ENCODE peak calls at places on chromosome 20, in nine cellular contexts. E is neural progenitor cell, Y is left lung, R is heart right ventricle, F is adipocyte, Q is cardiac muscle cell, D is heart left ventricle, G is aorta, C is A549. M is an unnamed sample. For H3K9me3 and H3K4me1, the result is how much of the 10 kb centered on the place peaks cover.

GRCh38 chr20:15673206-15673605 is 900.0 kb downstream of the KIF16B start:
- DNase-seq in F (peak), R (no peak), D (no peak), E (no peak), C (no peak), Q (peak), Y (no peak), G (no peak), M (no peak)

GRCh38 chr20:62305765-62306431 is 3.1 kb downstream of the ADRM1 start:
- DNase-seq in Q (no peak), Y (peak), D (no peak), E (no peak), G (no peak), F (no peak), R (peak), C (peak), M (no peak)

GRCh38 chr20:35311409-35311808 is 19.2 kb upstream of the FAM83C start:
- DNase-seq in D (no peak), E (no peak), C (peak), F (no peak), Y (no peak), R (no peak), Q (no peak), G (no peak), M (no peak)

GRCh38 chr20:25247666-25248500 is at the start of gene PYGB:
- DNase-seq in E (peak), F (peak), G (peak), C (peak), R (peak), D (peak), Q (peak), Y (peak), M (peak)

GRCh38 chr20:13222319-13222716 is 1.2 kb downstream of the ISM1 start:
- DNase-seq in Q (no peak), E (peak), Y (no peak), F (no peak), G (no peak), C (no peak), R (no peak), D (no peak), M (no peak)

GRCh38 chr20:62665153-62665754 is 23.0 kb downstream of the SLCO4A1 start:
- DNase-seq in D (no peak), Q (no peak), C (no peak), E (no peak), F (no peak), Y (no peak), G (no peak), R (no peak), M (no peak)

GRCh38 chr20:46312945-46313861 is 4.9 kb upstream of the CDH22 start:
- DNase-seq in D (no peak), G (no peak), Q (no peak), Y (no peak), R (no peak), E (no peak), F (no peak), C (no peak), M (no peak)

GRCh38 chr20:21609221-21609620 is 95.4 kb upstream of the NKX2-2 start:
- DNase-seq in E (no peak), F (no peak), R (no peak), Y (no peak), Q (no peak), C (no peak), G (no peak), D (no peak), M (no peak)

GRCh38 chr20:37973059-37973910 is 60.0 kb downstream of the TTI1 start:
- DNase-seq in D (no peak), R (no peak), G (peak), Y (no peak), F (no peak), Q (no peak), E (no peak), C (no peak), M (no peak)

GRCh38 chr20:37349517-37350491 is 3.9 kb downstream of the SRC start:
- DNase-seq in Y (peak), Q (peak), E (no peak), F (no peak), G (peak), D (no peak), R (no peak), C (peak), M (no peak)

GRCh38 chr20:50027611-50028105 is 44.9 kb downstream of the SNAI1 start:
- DNase-seq in D (peak), E (no peak), Q (peak), F (peak), C (peak), R (peak), G (peak), Y (no peak), M (peak)

GRCh38 chr20:46070215-46070910 is 19.4 kb downstream of the NCOA5 start:
- DNase-seq in Y (no peak), R (no peak), E (no peak), F (peak), Q (peak), G (no peak), D (no peak), C (no peak), M (no peak)

GRCh38 chr20:63739129-63740069 is at the start of gene SLC2A4RG:
- DNase-seq in Q (peak), Y (peak), R (peak), D (peak), E (peak), G (peak), F (peak), C (peak), M (no peak)

GRCh38 chr20:58649288-58650180 is 1.5 kb upstream of the STX16 start:
- DNase-seq in Q (no peak), D (no peak), E (peak), R (peak), F (no peak), Y (peak), G (no peak), C (no peak), M (peak)

GRCh38 chr20:17808357-17808756 is 108.6 kb downstream of the BANF2 start:
- DNase-seq in F (peak), E (no peak), Y (no peak), R (peak), C (no peak), G (no peak), Q (peak), D (peak), M (peak)

GRCh38 chr20:39029324-39029820 is 67.2 kb downstream of the DHX35 start:
- DNase-seq in G (no peak), D (no peak), Y (no peak), C (no peak), E (no peak), R (no peak), F (no peak), Q (no peak), M (no peak)

GRCh38 chr20:13041574-13042457 is 33.0 kb downstream of the SPTLC3 start:
- DNase-seq in R (no peak), D (no peak), E (no peak), Y (no peak), C (no peak), G (no peak), Q (peak), F (peak), M (no peak)

GRCh38 chr20:324177-325042 is 942 bp upstream of the SOX12 start:
- DNase-seq in E (peak), Q (peak), F (peak), R (peak), D (peak), G (peak), C (peak), Y (peak), M (peak)

GRCh38 chr20:17683218-17684076 is 1.4 kb upstream of the RRBP1 start:
- DNase-seq in Y (no peak), C (no peak), Q (no peak), E (no peak), G (no peak), D (no peak), R (no peak), F (no peak), M (no peak)

DNA sequence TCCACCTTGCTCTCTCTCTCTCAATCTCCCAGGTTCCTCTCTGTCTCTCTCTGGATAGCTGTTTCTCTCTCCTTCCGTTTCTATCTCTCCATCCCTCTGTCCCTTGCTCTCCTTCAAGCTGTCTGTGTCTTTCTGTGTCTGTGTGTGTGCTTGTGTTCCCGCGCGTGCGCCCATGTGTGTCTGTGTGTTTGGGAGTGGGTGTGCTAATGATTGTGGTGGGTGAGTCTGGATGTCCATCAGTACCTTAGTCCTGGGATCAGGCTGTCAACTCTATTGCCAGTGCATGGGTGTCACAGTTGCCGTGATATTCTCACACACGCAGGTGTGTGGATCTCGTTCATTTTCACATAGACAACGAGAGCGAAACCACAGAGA is 1380.6 kb upstream of the DEFB115 start:
- DNase-seq in C (no peak), Y (peak), Q (no peak), D (no peak), E (no peak), G (peak), F (no peak), R (no peak), M (no peak)
- H3K9me3 ChIP-seq in C (under half), Y (half or more), Q (under half), D (under half), E (under half), G (under half), F (under half), R (under half), M (under half)

DNA sequence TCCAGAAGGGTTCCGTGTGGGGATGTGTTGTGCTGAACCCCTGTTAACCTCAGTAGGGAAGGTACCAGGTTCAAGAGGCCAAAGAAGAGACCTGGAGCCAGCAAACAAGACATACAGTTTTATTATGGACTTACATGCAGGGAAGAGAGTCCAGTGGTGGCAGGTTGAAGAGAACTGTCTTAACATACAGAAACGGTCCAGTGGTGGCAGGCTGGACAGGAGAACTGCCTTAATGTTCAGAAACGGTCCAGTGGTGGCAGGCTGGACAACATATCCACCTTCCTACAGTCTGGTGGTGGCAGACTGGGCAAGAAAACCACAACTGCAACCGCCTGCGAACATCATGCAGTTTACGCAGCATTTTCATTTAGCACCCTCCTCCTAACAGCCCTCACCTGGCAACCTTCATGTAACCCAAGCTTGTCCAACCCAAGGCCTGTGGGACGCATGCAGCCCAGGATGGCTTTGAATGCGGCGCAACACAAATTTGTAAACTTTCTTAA is 75.9 kb downstream of the PHACTR3 start:
- DNase-seq in Q (no peak), Y (no peak), C (no peak), D (no peak), R (no peak), F (no peak), G (no peak), E (no peak), M (peak)
- H3K4me1 ChIP-seq in Q (under half), Y (under half), C (under half), D (under half), R (under half), F (under half), G (under half), E (under half), M (under half)

DNA sequence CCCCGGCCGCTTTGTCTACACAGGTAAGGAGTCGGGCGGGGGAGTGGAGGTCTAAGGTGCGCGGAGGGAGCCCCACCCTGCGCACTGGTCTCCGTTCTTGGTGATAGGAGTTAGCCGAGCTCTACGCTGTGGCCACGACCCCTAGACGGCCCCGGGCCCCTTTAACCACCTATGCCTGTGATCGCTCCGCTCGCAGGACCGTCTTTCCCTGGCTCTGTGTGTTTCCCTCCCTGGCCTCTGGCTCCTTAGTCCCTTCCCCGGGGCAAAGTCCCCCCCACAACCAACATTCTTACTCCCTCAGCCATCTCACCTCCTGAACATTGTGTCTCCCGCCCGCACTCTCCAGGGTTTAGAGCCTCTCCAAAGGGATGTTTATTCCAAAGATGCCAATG is 50.5 kb downstream of the CPXM1 start:
- DNase-seq in Y (no peak), G (no peak), C (no peak), R (no peak), E (no peak), Q (no peak), F (no peak), D (no peak), M (no peak)
- H3K4me3 ChIP-seq in Y (no peak), G (no peak), C (no peak), R (no peak), E (no peak), Q (no peak), F (no peak), D (no peak), M (no peak)

GRCh38 chr20:56217820-56218219 is 30.7 kb upstream of the MC3R start:
- DNase-seq in D (no peak), F (no peak), E (peak), Y (no peak), Q (no peak), R (no peak), C (no peak), G (no peak), M (no peak)

GRCh38 chr20:56223352-56223751 is 25.2 kb upstream of the MC3R start:
- DNase-seq in C (no peak), G (no peak), R (no peak), Q (no peak), E (no peak), F (no peak), Y (no peak), D (no peak), M (no peak)

GRCh38 chr20:56222201-56222600 is 26.3 kb upstream of the MC3R start:
- DNase-seq in F (no peak), Q (no peak), G (no peak), C (no peak), D (no peak), Y (no peak), E (no peak), R (no peak), M (no peak)

DNA sequence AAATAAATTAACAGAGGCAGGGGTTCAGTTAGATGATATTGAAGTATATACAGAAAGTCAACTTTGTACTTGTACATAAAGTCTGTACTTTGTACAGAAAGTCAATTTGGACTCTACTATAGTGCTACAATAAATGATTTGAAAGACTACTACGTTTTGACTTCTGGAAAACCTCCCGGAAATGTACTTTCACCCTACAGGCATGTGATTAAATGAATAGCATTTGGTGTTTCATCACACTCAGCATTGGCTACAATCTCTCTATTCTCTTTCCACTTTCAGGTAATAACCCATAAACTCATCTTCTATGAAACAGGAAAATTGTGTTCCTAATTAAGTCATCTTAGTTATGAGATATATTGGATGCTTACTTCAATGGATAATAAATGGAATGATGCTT is 25.6 kb upstream of the MC3R start:
- DNase-seq in D (no peak), C (no peak), G (no peak), Y (no peak), E (no peak), F (no peak), Q (no peak), R (no peak), M (no peak)
- H3K9me3 ChIP-seq in D (under half), C (under half), G (under half), Y (under half), E (under half), F (under half), Q (under half), R (under half), M (under half)

GRCh38 chr20:47314647-47315338 is 41.7 kb downstream of the ZMYND8 start:
- DNase-seq in E (no peak), C (no peak), D (no peak), Y (no peak), Q (no peak), R (no peak), G (peak), F (no peak), M (no peak)
- H3K4me1 ChIP-seq in E (half or more), C (half or more), D (half or more), Y (half or more), Q (half or more), R (half or more), G (under half), F (half or more), M (half or more)

GRCh38 chr20:4973330-4974097 is 27.8 kb downstream of the SLC23A2 start:
- DNase-seq in F (peak), R (peak), Q (peak), G (no peak), E (no peak), C (peak), D (peak), Y (no peak), M (peak)
- H3K4me3 ChIP-seq in F (peak), R (no peak), Q (no peak), G (no peak), E (no peak), C (peak), D (peak), Y (peak), M (peak)

GRCh38 chr20:29314294-29314693 is 1943.2 kb upstream of the DEFB115 start:
- DNase-seq in G (no peak), E (no peak), C (no peak), R (no peak), D (no peak), F (no peak), Y (no peak), Q (no peak), M (no peak)

GRCh38 chr20:29318871-29319461 is 1938.5 kb upstream of the DEFB115 start:
- DNase-seq in Y (no peak), E (no peak), G (no peak), F (no peak), C (no peak), Q (no peak), D (no peak), R (no peak), M (no peak)

DNA sequence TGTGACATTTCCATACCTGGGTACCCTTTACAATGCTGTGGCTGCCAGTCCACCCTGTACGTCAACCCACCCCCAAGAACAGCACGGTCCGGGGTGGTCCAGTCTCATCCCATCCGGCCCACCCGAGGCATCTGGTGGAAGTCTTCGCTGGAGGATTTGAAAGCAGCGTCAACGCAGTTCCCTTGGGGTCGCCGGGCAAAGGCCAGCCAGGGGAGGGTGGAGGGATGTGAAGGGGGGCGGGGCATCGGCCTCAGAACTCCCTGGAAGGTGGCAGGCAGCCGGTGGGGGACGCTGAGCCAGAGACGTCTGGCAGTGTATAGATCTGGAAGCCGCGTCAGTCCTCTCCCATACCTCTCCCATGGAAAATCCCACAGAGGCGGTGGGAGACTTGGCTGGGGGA is 1944.0 kb upstream of the DEFB115 start:
- DNase-seq in R (no peak), C (no peak), G (no peak), D (no peak), Q (no peak), E (no peak), Y (no peak), F (no peak), M (no peak)
- H3K9me3 ChIP-seq in R (under half), C (under half), G (under half), D (under half), Q (under half), E (under half), Y (under half), F (under half), M (under half)

GRCh38 chr20:32534661-32535240 is 50.4 kb downstream of the NOL4L start:
- DNase-seq in Y (peak), R (no peak), G (no peak), C (no peak), Q (no peak), E (no peak), D (no peak), F (no peak), M (no peak)
- H3K4me1 ChIP-seq in Y (under half), R (under half), G (under half), C (under half), Q (under half), E (under half), D (under half), F (under half), M (under half)

DNA sequence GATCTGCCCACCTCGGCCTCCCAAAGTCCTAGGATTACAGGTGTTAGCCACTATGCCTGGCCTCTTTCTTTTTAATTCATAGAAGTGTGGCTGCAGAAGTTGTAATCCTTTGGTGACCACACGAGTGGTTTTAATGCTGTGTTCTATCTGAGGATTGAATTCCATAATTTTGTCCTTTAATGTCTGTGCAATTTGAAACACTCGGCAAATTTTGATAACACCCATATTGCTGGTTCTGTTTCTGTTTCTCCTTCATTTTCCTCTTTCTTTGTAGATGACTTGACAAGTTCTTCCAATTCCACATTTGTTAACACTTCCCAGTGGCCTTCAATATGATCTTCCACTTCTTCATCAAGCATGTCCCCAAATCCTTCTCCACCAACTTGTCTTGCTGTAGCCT is 2.8 kb upstream of the CHMP4B start:
- DNase-seq in E (no peak), C (no peak), Q (no peak), Y (no peak), G (no peak), R (no peak), F (no peak), D (no peak), M (no peak)
- H3K4me3 ChIP-seq in E (no peak), C (no peak), Q (no peak), Y (no peak), G (no peak), R (no peak), F (no peak), D (no peak), M (no peak)

M was measured in right atrium auricular region.